ENCODE peak calls at places on chromosomes 6 and 20, in five cellular contexts. T is endothelial cell, P is GM10248, K is body of pancreas, X is GM12878. E is an unnamed sample.

GRCh38 chr6:36820700-36821580 is 18.3 kb downstream of the CPNE5 start:
- DNase-seq in T (no peak), P (no peak), K (no peak), X (no peak), E (no peak)

GRCh38 chr20:12207875-12208274 is 290.2 kb downstream of the BTBD3 start:
- DNase-seq in T (peak), P (no peak), K (peak), X (no peak), E (no peak)

GRCh38 chr6:149230729-149231434 is 86.6 kb upstream of the TAB2 start:
- DNase-seq in T (no peak), P (no peak), K (no peak), X (no peak), E (no peak)

GRCh38 chr6:41901882-41902519 is 6.8 kb upstream of the USP49 start:
- DNase-seq in T (peak), P (peak), K (peak), X (no peak), E (no peak)

GRCh38 chr6:137309078-137309762 is 90.0 kb upstream of the IFNGR1 start:
- DNase-seq in T (no peak), P (no peak), K (peak), X (peak), E (peak)

GRCh38 chr6:167116109-167116837 is 6.6 kb upstream of the CCR6 start:
- DNase-seq in T (no peak), P (no peak), K (no peak), X (no peak), E (no peak)

GRCh38 chr6:85472744-85473143 is 22.9 kb downstream of the NT5E start:
- DNase-seq in T (no peak), P (no peak), K (no peak), X (no peak), E (no peak)

GRCh38 chr6:129523814-129524213 is 186.2 kb downstream of the ARHGAP18 start:
- DNase-seq in T (no peak), P (no peak), K (no peak), X (no peak), E (no peak)

GRCh38 chr20:43832961-43833360 is 81.7 kb upstream of the TOX2 start:
- DNase-seq in T (no peak), P (no peak), K (no peak), X (no peak), E (no peak)

GRCh38 chr6:166999845-167000253 is 652 bp downstream of the CEP43 start:
- DNase-seq in T (no peak), P (no peak), K (no peak), X (no peak), E (no peak)

GRCh38 chr6:89723046-89723445 is 84.5 kb upstream of the LYRM2 start:
- DNase-seq in T (no peak), P (no peak), K (no peak), X (no peak), E (no peak)

GRCh38 chr6:22366214-22366613 is 69.4 kb upstream of the PRL start:
- DNase-seq in T (no peak), P (no peak), K (no peak), X (no peak), E (no peak)

GRCh38 chr6:113290684-113291083 is 566.5 kb upstream of the MARCKS start:
- DNase-seq in T (no peak), P (no peak), K (no peak), X (no peak), E (no peak)

GRCh38 chr20:9235518-9235917 is 166.6 kb downstream of the PLCB4 start:
- DNase-seq in T (no peak), P (no peak), K (no peak), X (no peak), E (no peak)

GRCh38 chr6:112163295-112164257 is 76.2 kb downstream of the FAM229B start:
- DNase-seq in T (peak), P (peak), K (peak), X (peak), E (peak)

GRCh38 chr6:115643762-115644161 is 416.9 kb downstream of the FRK start:
- DNase-seq in T (no peak), P (no peak), K (no peak), X (no peak), E (no peak)

GRCh38 chr6:118748311-118749062 is 97.1 kb upstream of the CEP85L start:
- DNase-seq in T (no peak), P (no peak), K (peak), X (no peak), E (no peak)

GRCh38 chr20:61436674-61437279 is 184.7 kb downstream of the CDH4 start:
- DNase-seq in T (peak), P (no peak), K (no peak), X (no peak), E (no peak)

GRCh38 chr20:44066645-44067606 is 120.1 kb downstream of the JPH2 start:
- DNase-seq in T (no peak), P (peak), K (no peak), X (no peak), E (no peak)

GRCh38 chr6:48447251-48447650 is 336.3 kb upstream of the PTCHD4 start:
- DNase-seq in T (no peak), P (no peak), K (no peak), X (no peak), E (no peak)

GRCh38 chr6:28776269-28777146 is 147.3 kb downstream of the TRIM27 start:
- DNase-seq in T (no peak), P (no peak), K (no peak), X (no peak), E (no peak)

GRCh38 chr6:167995302-167995701 is 2.2 kb upstream of the KIF25 start:
- DNase-seq in T (no peak), P (no peak), K (no peak), X (no peak), E (no peak)

GRCh38 chr20:38290829-38291581 is 13.0 kb upstream of the BPI start:
- DNase-seq in T (peak), P (no peak), K (no peak), X (no peak), E (no peak)

GRCh38 chr6:149627672-149628071 is 20.8 kb downstream of the KATNA1 start:
- DNase-seq in T (no peak), P (no peak), K (no peak), X (no peak), E (no peak)

GRCh38 chr6:122144229-122144628 is 255.2 kb upstream of the HSF2 start:
- DNase-seq in T (no peak), P (no peak), K (no peak), X (no peak), E (no peak)

GRCh38 chr6:44801188-44801587 is 413.7 kb downstream of the CDC5L start:
- DNase-seq in T (no peak), P (no peak), K (no peak), X (no peak), E (no peak)

DNA sequence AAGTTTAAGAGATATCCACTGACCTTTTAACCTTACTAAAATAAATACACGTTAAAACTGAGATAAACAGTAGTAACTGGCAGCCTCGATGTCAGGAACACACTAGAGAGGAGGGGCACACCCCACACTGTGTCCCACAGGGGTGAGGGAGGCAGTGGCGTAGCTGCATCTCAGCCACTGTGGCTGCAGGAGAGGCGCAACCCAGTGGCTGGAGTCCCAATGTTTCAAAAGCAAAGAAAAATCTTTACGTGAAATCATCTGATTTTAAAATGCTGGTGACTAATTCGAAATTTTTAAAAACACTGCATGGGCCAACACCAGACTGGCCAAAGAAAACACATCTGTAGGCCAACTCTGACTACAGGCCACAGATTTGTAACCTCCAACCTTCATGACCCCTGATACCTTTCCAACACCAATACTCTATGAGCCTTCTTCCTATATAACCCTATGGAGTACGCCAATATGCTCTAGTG is 54.7 kb downstream of the TRAM2 start:
- DNase-seq in T (no peak), P (no peak), K (no peak), X (no peak), E (no peak)
- TF ChIP-seq CTCF in T (no peak), P (no peak), K (no peak), X (no peak), E (no peak)

GRCh38 chr6:3214898-3215297 is 12.6 kb downstream of the TUBB2B start:
- DNase-seq in T (no peak), P (no peak), K (no peak), X (no peak), E (no peak)

GRCh38 chr6:3211681-3212080 is 15.8 kb downstream of the TUBB2B start:
- DNase-seq in T (no peak), P (no peak), K (peak), X (no peak), E (no peak)

GRCh38 chr6:3210024-3210610 is 17.3 kb downstream of the TUBB2B start:
- DNase-seq in T (no peak), P (no peak), K (no peak), X (no peak), E (no peak)

GRCh38 chr6:3212261-3212660 is 15.2 kb downstream of the TUBB2B start:
- DNase-seq in T (no peak), P (no peak), K (no peak), X (no peak), E (no peak)

GRCh38 chr6:3213334-3213695 is 14.1 kb downstream of the TUBB2B start:
- DNase-seq in T (no peak), P (no peak), K (no peak), X (no peak), E (no peak)
- TF ChIP-seq CTCF in T (no peak), P (no peak), K (no peak), X (no peak), E (no peak)

DNA sequence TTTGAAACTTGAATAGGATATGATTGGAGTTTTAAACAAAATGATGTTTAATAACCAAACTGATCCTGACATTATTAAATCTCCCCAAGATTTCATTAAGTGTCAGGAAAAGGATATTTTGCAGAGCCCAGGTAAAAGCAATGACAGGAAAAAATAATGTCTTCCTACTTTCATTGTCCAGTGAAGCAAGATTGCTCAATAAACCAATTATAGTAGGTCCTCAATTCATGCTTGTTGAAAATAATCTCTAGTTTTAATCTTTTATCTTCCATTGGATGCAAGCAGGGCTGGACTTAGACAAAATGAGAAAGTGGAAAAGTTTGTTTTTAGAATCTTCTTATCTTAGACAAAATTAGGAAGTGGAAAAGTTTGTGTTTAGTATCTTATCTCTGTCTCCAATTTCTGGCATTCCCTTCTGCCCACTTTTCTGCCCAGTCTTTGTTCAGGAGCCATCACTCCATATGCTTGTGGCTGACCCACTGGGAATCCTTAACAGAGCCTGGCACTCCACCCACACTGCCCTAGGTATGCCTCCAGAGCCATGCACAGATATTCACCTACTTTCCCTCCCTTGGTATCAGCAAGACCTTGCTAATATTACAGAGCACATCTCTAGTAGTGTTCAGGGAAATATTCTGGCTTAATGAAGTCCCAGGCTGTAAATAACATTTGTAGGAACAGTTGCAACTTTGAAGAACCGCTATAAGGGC is 57.0 kb upstream of the CARMIL1 start:
- DNase-seq in T (no peak), P (no peak), K (no peak), X (no peak), E (no peak)
- TF ChIP-seq CTCF in T (no peak), P (no peak), K (no peak), X (no peak), E (no peak)

DNA sequence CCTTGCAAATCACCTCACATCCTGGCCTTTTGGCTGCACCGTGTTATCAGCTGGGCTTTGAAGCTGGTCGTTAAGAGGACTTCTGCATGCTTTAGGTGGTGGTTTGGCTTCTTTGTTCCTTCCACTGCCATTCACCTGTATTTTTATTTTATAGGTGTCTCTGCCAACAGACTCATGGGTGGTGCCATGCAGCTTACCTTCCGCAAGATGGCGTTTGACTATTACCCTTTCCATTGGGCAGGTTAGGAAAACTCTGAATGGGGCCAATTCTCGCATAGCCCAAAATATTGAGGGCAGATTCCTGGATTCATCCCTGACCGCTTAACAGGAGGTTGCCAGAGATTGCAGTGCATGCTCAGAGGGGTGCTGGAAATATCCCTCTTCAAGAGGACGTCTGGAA is 32.4 kb downstream of the TAF11 start:
- DNase-seq in T (no peak), P (no peak), K (no peak), X (no peak), E (no peak)
- TF ChIP-seq CTCF in T (peak), P (no peak), K (no peak), X (no peak), E (no peak)

DNA sequence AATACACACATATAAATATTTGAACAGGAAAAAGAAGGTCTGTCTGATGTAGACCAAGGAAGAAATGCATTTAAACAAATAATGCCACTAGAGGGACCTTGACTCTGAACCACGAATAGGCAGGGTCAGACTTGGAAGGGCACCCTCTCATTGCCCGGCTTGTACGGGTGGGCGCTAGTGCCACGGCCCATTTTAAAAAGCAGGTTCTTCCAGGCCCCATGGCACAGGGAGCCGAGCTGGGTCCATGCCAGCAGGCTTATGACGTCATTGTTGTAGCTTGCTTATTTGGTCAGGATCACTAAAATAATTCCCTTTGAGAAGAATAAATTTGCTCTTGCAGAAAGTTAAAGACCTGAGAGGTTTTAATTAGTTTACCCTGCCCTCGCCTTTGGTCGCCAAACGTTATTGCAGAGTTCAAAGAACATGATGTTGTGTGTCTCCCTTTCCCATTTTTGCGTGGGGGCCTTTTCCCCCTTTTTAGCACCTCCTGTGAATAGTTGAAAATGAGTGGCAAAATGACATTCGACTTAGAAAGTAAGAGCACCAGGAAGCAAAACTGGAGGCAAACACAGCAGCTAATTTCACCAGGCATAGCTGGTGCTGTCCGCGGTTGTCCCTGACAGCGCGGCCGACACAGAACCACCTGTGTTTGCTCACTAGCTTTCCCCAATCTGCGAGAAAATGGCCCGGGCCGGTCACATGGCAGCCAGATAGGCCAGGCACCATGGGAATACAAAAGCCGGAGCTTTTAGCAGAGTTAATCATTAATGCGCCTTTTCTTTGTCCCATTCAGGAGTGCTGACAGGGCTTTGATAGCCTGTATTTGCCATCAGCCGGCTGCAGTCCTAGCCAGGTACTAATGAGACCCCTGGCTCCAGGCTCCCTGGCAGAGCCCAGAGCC is 93.8 kb downstream of the FOXA2 start:
- DNase-seq in T (no peak), P (no peak), K (peak), X (no peak), E (no peak)
- TF ChIP-seq CTCF in T (peak), P (no peak), K (peak), X (no peak), E (no peak)

GRCh38 chr6:26420607-26421235 is 18.6 kb downstream of the BTN3A1 start:
- DNase-seq in T (peak), P (peak), K (peak), X (no peak), E (no peak)
- TF ChIP-seq CTCF in T (peak), P (peak), K (peak), X (peak), E (no peak)

GRCh38 chr6:376823-377571 is 14.6 kb upstream of the IRF4 start:
- DNase-seq in T (no peak), P (no peak), K (no peak), X (no peak), E (no peak)
- TF ChIP-seq CTCF in T (no peak), P (no peak), K (no peak), X (no peak), E (no peak)